ENCODE peak calls at places on chromosomes 13 and 19, in nine cellular contexts. J is neural progenitor cell; Q is CD8-positive, alpha-beta memory T cell; E is Peyer's patch; K is IMR-90; U is A673; O is stomach; I is lower lobe of right lung; R is A549. G is an unnamed sample.

GRCh38 chr13:85441364-85441763 is 357.9 kb downstream of the SLITRK6 start:
- DNase-seq in U (no peak), E (no peak), K (no peak), O (no peak), I (no peak), Q (no peak), R (peak), J (no peak), G (no peak)

GRCh38 chr19:621819-622218 is 11.5 kb downstream of the POLRMT start:
- DNase-seq in U (no peak), E (no peak), O (no peak), R (no peak), I (no peak), J (no peak), Q (no peak), K (no peak), G (no peak)

GRCh38 chr13:112836940-112837339 is 132.1 kb upstream of the MCF2L start:
- DNase-seq in R (no peak), U (no peak), E (no peak), I (no peak), Q (no peak), O (no peak), K (no peak), J (no peak), G (no peak)

GRCh38 chr19:48969276-48970138 is 4.4 kb downstream of the FTL start:
- DNase-seq in O (no peak), E (no peak), R (peak), I (no peak), Q (no peak), J (no peak), K (no peak), U (peak), G (no peak)

GRCh38 chr13:28370448-28370847 is 124.5 kb downstream of the FLT1 start:
- DNase-seq in U (no peak), K (peak), Q (no peak), O (no peak), J (no peak), I (no peak), R (no peak), E (no peak), G (no peak)

GRCh38 chr13:44921931-44922758 is 67.1 kb downstream of the NUFIP1 start:
- DNase-seq in J (no peak), Q (no peak), O (peak), E (no peak), K (peak), R (peak), U (peak), I (no peak), G (peak)

GRCh38 chr19:37845932-37846331 is 60.5 kb downstream of the WDR87 start:
- DNase-seq in Q (no peak), J (no peak), E (no peak), U (no peak), K (peak), O (no peak), I (no peak), R (no peak), G (no peak)

GRCh38 chr19:10685210-10685609 is 16.0 kb upstream of the QTRT1 start:
- DNase-seq in I (no peak), O (no peak), K (no peak), R (no peak), E (no peak), Q (no peak), U (no peak), J (no peak), G (no peak)

GRCh38 chr13:75769141-75769905 is 133.2 kb downstream of the LMO7 start:
- DNase-seq in I (no peak), R (no peak), U (peak), Q (no peak), O (no peak), K (no peak), E (no peak), J (no peak), G (no peak)

GRCh38 chr13:48654511-48654910 is 782 bp downstream of the CYSLTR2 start:
- DNase-seq in J (no peak), Q (no peak), R (no peak), K (no peak), O (no peak), E (no peak), U (no peak), I (no peak), G (no peak)

GRCh38 chr13:61423879-61424278 is 8.2 kb upstream of the PCDH20 start:
- DNase-seq in J (no peak), O (no peak), I (no peak), Q (no peak), U (no peak), K (no peak), E (no peak), R (no peak), G (no peak)

GRCh38 chr19:3116621-3117020 is 19.2 kb upstream of the GNA15 start:
- DNase-seq in I (no peak), R (no peak), O (no peak), U (no peak), E (no peak), Q (no peak), K (no peak), J (no peak), G (no peak)

GRCh38 chr19:42150353-42150752 is 18.1 kb upstream of the POU2F2 start:
- DNase-seq in U (no peak), Q (no peak), R (no peak), J (no peak), O (no peak), E (no peak), I (no peak), K (no peak), G (no peak)

GRCh38 chr13:51435002-51435578 is 17.7 kb downstream of the INTS6 start:
- DNase-seq in J (no peak), R (peak), I (no peak), K (peak), Q (peak), E (no peak), O (no peak), U (peak), G (no peak)

GRCh38 chr13:28220166-28220565 is 81.8 kb downstream of the PAN3 start:
- DNase-seq in U (peak), E (no peak), R (no peak), I (no peak), O (no peak), J (no peak), Q (no peak), K (peak), G (no peak)

GRCh38 chr19:35229601-35230000 is 1.1 kb upstream of the FAM187B start:
- DNase-seq in E (peak), R (no peak), Q (no peak), K (no peak), J (no peak), I (no peak), U (no peak), O (no peak), G (no peak)

GRCh38 chr19:2524840-2525723 is 49.2 kb downstream of the GADD45B start:
- DNase-seq in J (no peak), I (no peak), Q (no peak), R (peak), E (no peak), K (peak), O (peak), U (peak), G (peak)

GRCh38 chr13:43785681-43786471 is 896 bp downstream of the ENOX1 start:
- DNase-seq in O (peak), E (no peak), J (peak), K (peak), U (peak), R (peak), Q (no peak), I (peak), G (peak)

GRCh38 chr13:114258589-114258988 is 22.8 kb upstream of the UPF3A start:
- DNase-seq in J (no peak), Q (no peak), I (no peak), O (peak), U (no peak), K (no peak), E (no peak), R (no peak), G (no peak)

GRCh38 chr13:31134055-31134711 is 27.5 kb downstream of the HSPH1 start:
- DNase-seq in R (no peak), O (no peak), Q (no peak), U (no peak), E (no peak), K (no peak), I (no peak), J (no peak), G (no peak)

GRCh38 chr13:73536865-73537264 is 478.1 kb downstream of the KLF5 start:
- DNase-seq in I (no peak), J (no peak), O (no peak), U (no peak), R (no peak), Q (no peak), E (no peak), K (no peak), G (no peak)

GRCh38 chr19:18254546-18255500 is 19.4 kb downstream of the IQCN start:
- DNase-seq in Q (no peak), I (no peak), J (no peak), O (peak), E (peak), K (no peak), R (no peak), U (no peak), G (peak)

GRCh38 chr13:46288570-46289259 is 77.0 kb downstream of the LRRC63 start:
- DNase-seq in J (peak), R (peak), Q (peak), O (no peak), I (no peak), U (peak), E (no peak), K (peak), G (no peak)

GRCh38 chr13:114282143-114282685 is 813 bp downstream of the UPF3A start:
- DNase-seq in Q (no peak), J (peak), K (peak), I (peak), U (peak), O (peak), E (peak), R (peak), G (peak)

GRCh38 chr13:100208002-100208401 is 119.1 kb downstream of the PCCA start:
- DNase-seq in R (no peak), J (no peak), E (no peak), I (no peak), K (peak), Q (no peak), U (no peak), O (no peak), G (no peak)
- H3K27ac ChIP-seq in R (no peak), J (no peak), E (no peak), I (no peak), K (no peak), Q (no peak), U (no peak), O (no peak), G (no peak)

DNA sequence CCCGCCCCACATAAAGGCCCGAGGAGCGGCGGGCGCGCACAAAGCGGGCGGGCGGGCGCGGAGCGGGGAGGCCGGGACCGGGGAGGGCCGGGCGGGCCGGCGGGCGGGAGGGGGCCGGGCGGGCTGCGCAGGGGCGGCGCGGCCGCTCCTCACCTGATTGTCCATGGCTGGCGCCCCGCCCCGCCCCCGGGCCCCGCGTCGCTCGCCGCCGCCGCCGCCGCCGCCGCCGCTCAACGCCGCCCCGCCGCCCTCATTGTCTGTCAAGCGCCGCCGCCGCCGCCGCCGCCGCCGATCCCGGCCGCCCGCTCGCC is 200 bp downstream of the MLLT1 start:
- DNase-seq in J (no peak), K (no peak), R (no peak), I (no peak), U (peak), Q (no peak), O (no peak), E (no peak), G (no peak)
- H3K27ac ChIP-seq in J (no peak), K (peak), R (peak), I (peak), U (peak), Q (peak), O (peak), E (peak), G (peak)

DNA sequence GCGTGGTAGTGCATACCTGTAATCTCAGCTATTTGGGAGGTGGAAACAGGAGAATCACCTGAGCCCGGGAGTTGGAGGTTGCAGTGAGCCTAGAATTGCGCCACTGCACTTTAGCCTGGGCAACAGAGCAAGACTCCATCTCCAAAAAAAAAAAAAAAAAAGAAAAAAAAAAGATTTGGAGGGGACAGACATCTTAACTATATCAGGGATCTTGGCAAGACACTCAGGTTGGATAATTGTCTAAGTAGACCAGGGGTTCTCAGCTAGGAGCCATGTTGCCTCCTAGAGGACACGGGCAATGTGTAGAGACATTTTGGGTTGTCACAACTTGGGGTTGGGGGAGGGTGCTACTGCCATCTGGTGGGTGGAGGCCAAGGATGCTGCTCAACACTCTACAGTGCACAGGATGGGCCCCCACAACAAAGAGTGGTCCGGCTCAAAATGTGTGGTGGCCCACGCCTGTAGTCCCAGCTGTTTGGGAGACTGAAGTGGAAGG is 1.9 kb upstream of the ZNF580 start:
- DNase-seq in O (no peak), K (peak), I (no peak), U (peak), J (peak), Q (peak), R (peak), E (no peak), G (no peak)
- H3K27ac ChIP-seq in O (no peak), K (no peak), I (no peak), U (no peak), J (no peak), Q (no peak), R (no peak), E (no peak), G (no peak)

GRCh38 chr19:47511681-47512080 is 3.2 kb downstream of the NAPA start:
- DNase-seq in E (no peak), O (no peak), K (peak), J (no peak), I (no peak), U (no peak), Q (no peak), R (no peak), G (no peak)

GRCh38 chr19:47511128-47511517 is 3.7 kb downstream of the NAPA start:
- DNase-seq in E (no peak), U (no peak), K (no peak), O (peak), I (no peak), Q (no peak), J (no peak), R (no peak), G (no peak)

GRCh38 chr19:47509973-47510372 is 4.9 kb downstream of the NAPA start:
- DNase-seq in R (no peak), I (no peak), U (no peak), E (no peak), K (no peak), O (peak), J (no peak), Q (no peak), G (peak)

GRCh38 chr19:47509170-47509847 is 5.6 kb downstream of the NAPA start:
- DNase-seq in Q (no peak), E (no peak), U (no peak), R (no peak), K (no peak), O (no peak), I (no peak), J (no peak), G (no peak)

GRCh38 chr19:47510516-47511127 is 4.2 kb downstream of the NAPA start:
- DNase-seq in O (no peak), R (no peak), Q (no peak), E (no peak), J (no peak), K (no peak), U (no peak), I (no peak), G (no peak)
- H3K27ac ChIP-seq in O (peak), R (no peak), Q (no peak), E (no peak), J (no peak), K (no peak), U (no peak), I (no peak), G (peak)

DNA sequence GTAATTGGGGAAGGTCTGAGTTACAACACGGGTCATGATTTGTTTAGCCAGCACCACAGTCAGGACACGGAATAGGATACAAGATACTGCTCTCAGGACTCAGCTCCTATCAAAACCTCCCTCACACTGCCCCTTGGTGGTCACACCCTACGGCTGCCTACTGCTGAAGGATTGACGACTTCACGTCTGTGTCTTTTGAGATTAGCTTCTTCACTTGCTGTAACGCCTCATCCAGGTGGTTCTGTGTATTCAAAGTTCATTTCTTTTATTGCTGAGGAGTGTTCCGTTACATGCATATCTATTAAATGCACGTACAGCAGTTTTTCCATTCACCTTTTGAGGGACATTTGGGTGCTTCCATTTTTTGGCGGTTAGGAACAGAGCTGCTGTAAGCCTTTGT is 46.3 kb downstream of the URI1 start:
- DNase-seq in O (no peak), K (no peak), R (no peak), E (no peak), J (peak), U (no peak), Q (no peak), I (no peak), G (no peak)
- H3K27ac ChIP-seq in O (no peak), K (no peak), R (no peak), E (no peak), J (no peak), U (no peak), Q (no peak), I (no peak), G (no peak)

GRCh38 chr13:23608704-23609413 is 38.6 kb downstream of the TNFRSF19 start:
- DNase-seq in J (no peak), O (no peak), U (no peak), K (peak), Q (no peak), I (peak), R (no peak), E (no peak), G (peak)

GRCh38 chr13:23610187-23610576 is 40.0 kb downstream of the TNFRSF19 start:
- DNase-seq in Q (no peak), E (no peak), O (no peak), R (no peak), K (peak), U (no peak), I (no peak), J (no peak), G (no peak)

GRCh38 chr13:23610966-23611486 is 40.8 kb downstream of the TNFRSF19 start:
- DNase-seq in R (no peak), K (peak), J (no peak), Q (no peak), I (no peak), E (no peak), O (no peak), U (no peak), G (peak)

GRCh38 chr13:23609414-23610186 is 39.4 kb downstream of the TNFRSF19 start:
- DNase-seq in E (no peak), R (no peak), K (peak), O (no peak), I (no peak), U (peak), J (no peak), Q (no peak), G (peak)

GRCh38 chr13:23608138-23608537 is 37.9 kb downstream of the TNFRSF19 start:
- DNase-seq in O (no peak), R (no peak), E (no peak), Q (no peak), I (no peak), K (no peak), U (no peak), J (no peak), G (no peak)
- H3K27ac ChIP-seq in O (peak), R (no peak), E (no peak), Q (no peak), I (peak), K (peak), U (no peak), J (no peak), G (no peak)

GRCh38 chr19:6070179-6071102 is 39.9 kb downstream of the RFX2 start:
- DNase-seq in R (no peak), I (no peak), O (no peak), U (no peak), E (no peak), Q (no peak), K (no peak), J (no peak), G (no peak)

GRCh38 chr19:6066661-6067646 is 43.3 kb downstream of the RFX2 start:
- DNase-seq in U (peak), I (peak), Q (no peak), E (peak), R (peak), O (peak), J (peak), K (peak), G (peak)

GRCh38 chr19:6067975-6068374 is 42.3 kb downstream of the RFX2 start:
- DNase-seq in I (no peak), R (no peak), E (no peak), O (no peak), K (no peak), U (no peak), Q (no peak), J (no peak), G (no peak)

GRCh38 chr19:6069268-6069771 is 41.0 kb downstream of the RFX2 start:
- DNase-seq in J (no peak), Q (no peak), U (no peak), K (no peak), R (no peak), O (no peak), E (no peak), I (no peak), G (no peak)

DNA sequence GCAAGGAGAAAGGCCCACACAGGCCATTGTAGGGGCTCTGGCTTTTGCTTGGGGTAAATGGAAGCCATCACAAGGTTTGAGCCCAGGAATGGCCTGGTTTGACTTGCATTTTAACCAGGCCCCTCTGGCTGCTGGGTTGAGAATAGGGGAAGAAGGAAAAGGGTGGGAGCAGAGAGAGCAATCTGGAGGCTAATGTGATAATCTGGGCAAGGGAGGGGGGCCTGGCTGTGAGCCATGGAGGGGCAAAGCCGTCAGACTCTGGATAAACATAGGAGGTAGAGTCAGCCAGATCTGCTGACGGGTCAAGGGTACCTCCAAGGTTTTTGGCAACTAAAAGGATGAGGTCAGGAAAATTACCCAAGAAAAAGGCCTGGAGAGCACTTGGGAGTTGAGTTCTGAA is 41.6 kb downstream of the RFX2 start:
- DNase-seq in Q (no peak), J (no peak), K (no peak), I (no peak), R (no peak), U (no peak), E (no peak), O (no peak), G (no peak)
- H3K27ac ChIP-seq in Q (no peak), J (no peak), K (no peak), I (peak), R (no peak), U (no peak), E (no peak), O (peak), G (no peak)

DNA sequence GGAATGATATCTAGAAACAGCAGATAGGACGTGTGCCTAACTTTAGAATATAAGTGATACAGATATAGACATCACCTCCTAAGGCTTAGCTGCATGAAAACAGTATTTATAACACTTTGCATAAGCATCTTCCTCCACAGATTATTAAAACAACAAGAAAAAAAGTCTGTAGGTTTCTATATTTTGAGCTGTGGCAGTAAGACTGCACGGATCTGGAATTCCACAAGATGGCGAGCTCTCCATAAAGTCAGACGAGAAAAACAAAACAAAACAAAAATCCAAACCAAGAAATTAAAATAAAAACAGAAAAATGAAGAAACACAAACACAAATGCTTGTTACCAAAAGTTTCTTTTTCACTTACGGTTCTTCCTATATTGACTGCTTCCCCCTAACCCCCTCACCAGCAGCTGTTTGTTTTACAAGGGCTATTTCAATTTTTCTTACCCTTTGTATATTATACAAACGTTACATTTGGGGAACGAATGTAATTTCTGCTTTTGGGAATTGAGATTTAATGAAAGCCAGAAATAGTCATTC is 285.8 kb downstream of the MYO16 start:
- DNase-seq in I (no peak), O (no peak), R (peak), J (no peak), Q (no peak), U (peak), K (peak), E (no peak), G (no peak)
- H3K27ac ChIP-seq in I (peak), O (peak), R (peak), J (no peak), Q (no peak), U (peak), K (no peak), E (no peak), G (no peak)

G was measured in thyroid gland.